ENCODE peak calls at places on chromosomes 7 and 10, in seven cellular contexts. One of them, this sample, is unnamed.

GRCh38 chr7:80278737-80279136 is 144.1 kb downstream of the GNAI1 start:
- DNase-seq in cardiac muscle cell: no peak
- DNase-seq in Caco-2: no peak
- DNase-seq in AG04449: no peak
- DNase-seq in AG10803: no peak
- DNase-seq in GM12865: no peak
- DNase-seq in colonic mucosa: no peak
- DNase-seq in this sample: no peak

GRCh38 chr10:125123363-125124113 is 36.8 kb downstream of the CTBP2 start:
- DNase-seq in cardiac muscle cell: peak; percentile 83
- DNase-seq in GM12865: no peak
- DNase-seq in Caco-2: no peak
- DNase-seq in AG10803: peak; percentile 67
- DNase-seq in AG04449: no peak
- DNase-seq in colonic mucosa: peak; percentile 93
- DNase-seq in this sample: peak; percentile 55

GRCh38 chr10:17287151-17287550 is 59.1 kb downstream of the VIM start:
- DNase-seq in Caco-2: no peak
- DNase-seq in AG10803: no peak
- DNase-seq in GM12865: no peak
- DNase-seq in AG04449: no peak
- DNase-seq in colonic mucosa: no peak
- DNase-seq in cardiac muscle cell: no peak
- DNase-seq in this sample: no peak

GRCh38 chr7:38775503-38775902 is 133.5 kb downstream of the VPS41 start:
- DNase-seq in AG04449: no peak
- DNase-seq in AG10803: no peak
- DNase-seq in colonic mucosa: no peak
- DNase-seq in cardiac muscle cell: no peak
- DNase-seq in GM12865: no peak
- DNase-seq in Caco-2: no peak
- DNase-seq in this sample: no peak

GRCh38 chr7:37225255-37226012 is 223.2 kb downstream of the ELMO1 start:
- DNase-seq in colonic mucosa: no peak
- DNase-seq in Caco-2: no peak
- DNase-seq in GM12865: no peak
- DNase-seq in AG04449: no peak
- DNase-seq in AG10803: no peak
- DNase-seq in cardiac muscle cell: no peak
- DNase-seq in this sample: no peak

GRCh38 chr10:110042181-110042580 is 34.4 kb downstream of the ADD3 start:
- DNase-seq in Caco-2: no peak
- DNase-seq in GM12865: no peak
- DNase-seq in AG04449: no peak
- DNase-seq in cardiac muscle cell: peak; percentile 57
- DNase-seq in AG10803: no peak
- DNase-seq in colonic mucosa: no peak
- DNase-seq in this sample: no peak

GRCh38 chr10:74113546-74113945 is 37.1 kb downstream of the AP3M1 start:
- DNase-seq in GM12865: no peak
- DNase-seq in AG04449: no peak
- DNase-seq in colonic mucosa: no peak
- DNase-seq in cardiac muscle cell: peak; percentile 38
- DNase-seq in Caco-2: no peak
- DNase-seq in AG10803: peak; percentile 31
- DNase-seq in this sample: no peak

GRCh38 chr10:33129181-33129928 is 171.3 kb upstream of the ITGB1 start:
- DNase-seq in AG10803: peak; percentile 100
- DNase-seq in colonic mucosa: no peak
- DNase-seq in AG04449: peak; percentile 97
- DNase-seq in GM12865: no peak
- DNase-seq in Caco-2: no peak
- DNase-seq in cardiac muscle cell: peak; percentile 94
- DNase-seq in this sample: no peak

GRCh38 chr10:27998178-27998953 is 513 bp downstream of the ODAD2 start:
- DNase-seq in colonic mucosa: no peak
- DNase-seq in cardiac muscle cell: peak; percentile 16
- DNase-seq in AG04449: no peak
- DNase-seq in Caco-2: no peak
- DNase-seq in AG10803: peak; percentile 28
- DNase-seq in GM12865: no peak
- DNase-seq in this sample: no peak

GRCh38 chr7:120337308-120337907 is 64.4 kb downstream of the KCND2 start:
- DNase-seq in Caco-2: no peak
- DNase-seq in cardiac muscle cell: peak; percentile 25
- DNase-seq in AG10803: no peak
- DNase-seq in colonic mucosa: no peak
- DNase-seq in GM12865: peak; percentile 38
- DNase-seq in AG04449: no peak
- DNase-seq in this sample: no peak

GRCh38 chr7:55234408-55234807 is 130.7 kb upstream of the LANCL2 start:
- DNase-seq in AG04449: no peak
- DNase-seq in Caco-2: no peak
- DNase-seq in colonic mucosa: peak; percentile 6
- DNase-seq in AG10803: no peak
- DNase-seq in GM12865: no peak
- DNase-seq in cardiac muscle cell: no peak
- DNase-seq in this sample: no peak

GRCh38 chr10:67609996-67610793 is 85.8 kb downstream of the CTNNA3 start:
- DNase-seq in cardiac muscle cell: peak; percentile 45
- DNase-seq in AG10803: peak; percentile 25
- DNase-seq in colonic mucosa: no peak
- DNase-seq in GM12865: no peak
- DNase-seq in Caco-2: no peak
- DNase-seq in AG04449: no peak
- DNase-seq in this sample: no peak

GRCh38 chr10:121368347-121369025 is 229.8 kb downstream of the FGFR2 start:
- DNase-seq in GM12865: peak; percentile 5
- DNase-seq in AG04449: no peak
- DNase-seq in colonic mucosa: no peak
- DNase-seq in cardiac muscle cell: no peak
- DNase-seq in AG10803: no peak
- DNase-seq in Caco-2: peak; percentile 81
- DNase-seq in this sample: no peak

GRCh38 chr10:48976208-48976607 is 36.6 kb upstream of the LRRC18 start:
- DNase-seq in colonic mucosa: no peak
- DNase-seq in Caco-2: no peak
- DNase-seq in GM12865: peak; percentile 18
- DNase-seq in AG10803: peak; percentile 26
- DNase-seq in cardiac muscle cell: peak; percentile 7
- DNase-seq in AG04449: no peak
- DNase-seq in this sample: peak; percentile 25
- TF ChIP-seq CTCF in colonic mucosa: no peak
- TF ChIP-seq CTCF in Caco-2: peak; percentile 52
- TF ChIP-seq CTCF in GM12865: no peak
- TF ChIP-seq CTCF in AG10803: peak; percentile 48
- TF ChIP-seq CTCF in cardiac muscle cell: no peak
- TF ChIP-seq CTCF in AG04449: peak; percentile 19
- TF ChIP-seq CTCF in this sample: peak; percentile 79

GRCh38 chr7:65509368-65510186 is 135.9 kb downstream of the ZNF92 start:
- DNase-seq in GM12865: no peak
- DNase-seq in colonic mucosa: no peak
- DNase-seq in Caco-2: no peak
- DNase-seq in cardiac muscle cell: no peak
- DNase-seq in AG04449: no peak
- DNase-seq in AG10803: no peak
- DNase-seq in this sample: no peak
- H3K4me3 ChIP-seq in GM12865: peak overlapping the region; percentile 63
- H3K4me3 ChIP-seq in colonic mucosa: no peak overlapping the region
- H3K4me3 ChIP-seq in Caco-2: no peak overlapping the region
- H3K4me3 ChIP-seq in cardiac muscle cell: peak overlapping the region; percentile 83
- H3K4me3 ChIP-seq in AG04449: peak overlapping the region; percentile 12
- H3K4me3 ChIP-seq in AG10803: peak overlapping the region; percentile 51
- H3K4me3 ChIP-seq in this sample: peak overlapping the region; percentile 35

GRCh38 chr7:101940151-101940550 is 122.7 kb downstream of the CUX1 start:
- DNase-seq in cardiac muscle cell: no peak
- DNase-seq in colonic mucosa: no peak
- DNase-seq in AG04449: no peak
- DNase-seq in GM12865: no peak
- DNase-seq in Caco-2: no peak
- DNase-seq in AG10803: no peak
- DNase-seq in this sample: no peak

GRCh38 chr7:101940830-101941229 is 123.4 kb downstream of the CUX1 start:
- DNase-seq in Caco-2: no peak
- DNase-seq in colonic mucosa: peak; percentile 65
- DNase-seq in cardiac muscle cell: no peak
- DNase-seq in AG04449: no peak
- DNase-seq in AG10803: no peak
- DNase-seq in GM12865: no peak
- DNase-seq in this sample: peak; percentile 59

GRCh38 chr7:101942603-101943210 is 125.3 kb downstream of the CUX1 start:
- DNase-seq in GM12865: no peak
- DNase-seq in AG10803: no peak
- DNase-seq in cardiac muscle cell: no peak
- DNase-seq in Caco-2: no peak
- DNase-seq in colonic mucosa: peak; percentile 71
- DNase-seq in AG04449: no peak
- DNase-seq in this sample: peak; percentile 26

GRCh38 chr7:101943306-101943705 is 125.9 kb downstream of the CUX1 start:
- DNase-seq in GM12865: no peak
- DNase-seq in cardiac muscle cell: no peak
- DNase-seq in AG04449: no peak
- DNase-seq in colonic mucosa: no peak
- DNase-seq in AG10803: no peak
- DNase-seq in Caco-2: no peak
- DNase-seq in this sample: no peak

DNA sequence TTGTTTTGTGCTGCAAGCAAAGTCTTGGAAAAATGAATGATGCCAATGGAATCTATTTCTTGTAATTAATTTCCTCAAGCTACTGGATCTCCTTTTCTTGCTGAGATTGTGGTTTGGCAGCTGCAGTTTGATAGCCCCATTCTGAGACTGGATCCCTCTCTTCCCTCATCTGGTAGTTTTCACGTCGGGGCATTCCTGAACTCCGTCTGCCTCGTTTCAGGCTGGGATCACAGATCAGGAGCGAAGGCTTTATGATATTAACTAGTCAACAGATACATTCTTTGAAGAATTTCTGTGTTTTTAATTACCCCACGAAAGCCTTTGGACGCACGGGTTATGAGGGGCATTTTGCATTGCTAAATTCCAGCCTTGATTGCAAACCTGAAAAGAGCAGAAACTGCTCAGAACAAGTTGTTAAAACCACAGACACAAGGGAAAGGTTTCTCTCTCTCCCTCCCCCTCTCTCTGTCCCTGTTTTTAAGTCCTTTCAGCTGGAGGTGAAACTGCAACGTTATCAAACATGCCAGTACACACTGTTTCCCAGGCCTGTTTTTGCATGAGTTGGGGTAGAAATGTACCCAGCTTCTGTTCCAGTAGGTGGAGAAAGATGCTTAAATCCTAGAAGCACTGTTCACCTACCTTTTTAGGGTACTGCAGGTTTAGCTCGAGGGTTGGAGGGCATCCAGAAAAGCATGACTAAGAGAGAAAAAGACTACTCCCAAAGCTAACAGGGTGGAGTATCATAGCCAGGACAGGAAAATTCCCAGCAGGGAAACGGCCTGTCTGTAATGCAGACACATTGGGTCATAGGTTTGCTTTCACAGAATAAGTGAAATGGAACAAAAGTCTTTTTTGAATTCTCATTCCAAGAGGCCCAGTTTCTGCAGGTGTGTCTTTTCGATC is 124.3 kb downstream of the CUX1 start:
- DNase-seq in cardiac muscle cell: peak; percentile 70
- DNase-seq in GM12865: peak; percentile 28
- DNase-seq in AG04449: no peak
- DNase-seq in AG10803: peak; percentile 72
- DNase-seq in Caco-2: no peak
- DNase-seq in colonic mucosa: peak; percentile 86
- DNase-seq in this sample: peak; percentile 61
- TF ChIP-seq CTCF in cardiac muscle cell: no peak
- TF ChIP-seq CTCF in GM12865: no peak
- TF ChIP-seq CTCF in AG04449: no peak
- TF ChIP-seq CTCF in AG10803: no peak
- TF ChIP-seq CTCF in Caco-2: no peak
- TF ChIP-seq CTCF in colonic mucosa: no peak
- TF ChIP-seq CTCF in this sample: no peak

DNA sequence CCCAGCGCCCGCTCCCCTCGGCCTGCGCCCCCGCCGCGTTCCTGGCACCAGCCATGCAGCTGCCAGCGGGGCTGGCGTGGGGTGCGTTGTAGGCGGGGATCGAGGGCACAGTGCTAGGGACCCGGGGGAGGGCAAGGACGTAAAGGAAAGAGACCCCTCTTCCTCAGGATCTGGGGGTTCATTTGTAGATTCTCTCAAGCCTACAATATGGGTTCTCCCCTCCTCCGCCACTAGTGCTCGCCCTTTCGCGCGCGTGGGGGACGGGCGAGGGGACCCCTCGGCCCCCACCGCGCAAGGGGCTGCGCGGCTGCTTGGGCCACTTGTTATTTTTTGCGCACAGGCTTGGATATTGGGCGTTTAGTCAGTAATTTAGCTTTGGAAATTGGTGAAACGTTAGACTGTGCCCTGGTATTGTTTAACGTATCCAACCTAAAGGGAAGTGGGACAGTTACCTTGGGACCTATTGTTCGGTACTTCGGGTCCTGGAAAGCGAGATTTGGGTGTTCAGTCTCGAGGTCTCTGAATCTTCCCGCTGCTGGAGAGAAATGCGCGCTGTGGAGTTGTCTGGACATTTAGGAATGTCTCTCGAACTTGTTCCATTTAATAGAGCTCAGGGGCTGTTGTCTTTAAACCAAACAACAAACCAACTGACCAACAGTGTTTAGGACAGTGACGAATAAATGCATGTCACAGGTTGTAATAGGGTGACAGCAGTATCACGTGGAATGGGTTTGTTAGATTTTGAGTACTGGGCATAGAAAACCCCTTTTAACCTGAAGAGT is 815 bp downstream of the CDK14 start:
- DNase-seq in AG04449: no peak
- DNase-seq in AG10803: peak; percentile 40
- DNase-seq in Caco-2: no peak
- DNase-seq in GM12865: peak; percentile 43
- DNase-seq in cardiac muscle cell: peak; percentile 55
- DNase-seq in colonic mucosa: no peak
- DNase-seq in this sample: no peak
- H3K4me3 ChIP-seq in AG04449: peak overlapping the region; percentile 72
- H3K4me3 ChIP-seq in AG10803: peak overlapping the region; percentile 69
- H3K4me3 ChIP-seq in Caco-2: peak overlapping the region; percentile 89
- H3K4me3 ChIP-seq in GM12865: peak overlapping the region; percentile 60
- H3K4me3 ChIP-seq in cardiac muscle cell: peak overlapping the region; percentile 90
- H3K4me3 ChIP-seq in colonic mucosa: peak overlapping the region; percentile 59
- H3K4me3 ChIP-seq in this sample: peak overlapping the region; percentile 85

GRCh38 chr7:987909-988308 is 4.9 kb downstream of the CYP2W1 start:
- DNase-seq in AG10803: no peak
- DNase-seq in cardiac muscle cell: no peak
- DNase-seq in AG04449: no peak
- DNase-seq in Caco-2: no peak
- DNase-seq in colonic mucosa: no peak
- DNase-seq in GM12865: no peak
- DNase-seq in this sample: no peak
- TF ChIP-seq CTCF in AG10803: no peak
- TF ChIP-seq CTCF in cardiac muscle cell: no peak
- TF ChIP-seq CTCF in AG04449: no peak
- TF ChIP-seq CTCF in Caco-2: no peak
- TF ChIP-seq CTCF in colonic mucosa: no peak
- TF ChIP-seq CTCF in GM12865: no peak
- TF ChIP-seq CTCF in this sample: no peak

This sample was measured in LNCaP clone FGC.